ENCODE peak calls at places on chromosomes 7 and 10, in four cellular contexts. One of them, this sample, is unnamed.

GRCh38 chr10:44281089-44281613 is 103.7 kb downstream of the CXCL12 start:
- DNase-seq in cardiac fibroblast: no peak
- DNase-seq in coronary artery: no peak
- DNase-seq in HFF-Myc: no peak
- DNase-seq in this sample: no peak

GRCh38 chr7:47539398-47540052 is 42.4 kb downstream of the TNS3 start:
- DNase-seq in cardiac fibroblast: no peak
- DNase-seq in coronary artery: no peak
- DNase-seq in HFF-Myc: no peak
- DNase-seq in this sample: no peak

GRCh38 chr10:102230264-102230860 is 4.3 kb downstream of the ELOVL3 start:
- DNase-seq in cardiac fibroblast: peak
- DNase-seq in coronary artery: peak
- DNase-seq in HFF-Myc: peak
- DNase-seq in this sample: no peak

GRCh38 chr10:100908378-100908777 is 4.4 kb upstream of the SLF2 start:
- DNase-seq in coronary artery: no peak
- DNase-seq in HFF-Myc: no peak
- DNase-seq in cardiac fibroblast: no peak
- DNase-seq in this sample: no peak

GRCh38 chr10:69655868-69656555 is 26.0 kb downstream of the FAM241B start:
- DNase-seq in cardiac fibroblast: no peak
- DNase-seq in HFF-Myc: no peak
- DNase-seq in coronary artery: no peak
- DNase-seq in this sample: no peak

GRCh38 chr7:40220421-40220911 is 85.7 kb downstream of the SUGCT start:
- DNase-seq in HFF-Myc: no peak
- DNase-seq in cardiac fibroblast: peak
- DNase-seq in coronary artery: no peak
- DNase-seq in this sample: no peak

GRCh38 chr10:121326905-121327304 is 271.3 kb downstream of the FGFR2 start:
- DNase-seq in cardiac fibroblast: no peak
- DNase-seq in HFF-Myc: no peak
- DNase-seq in coronary artery: no peak
- DNase-seq in this sample: no peak

GRCh38 chr10:32446701-32447406 is 914 bp downstream of the CCDC7 start:
- DNase-seq in coronary artery: no peak
- DNase-seq in cardiac fibroblast: peak
- DNase-seq in HFF-Myc: no peak
- DNase-seq in this sample: no peak

GRCh38 chr10:14056545-14057332 is 274.0 kb downstream of the FRMD4A start:
- DNase-seq in cardiac fibroblast: peak
- DNase-seq in HFF-Myc: peak
- DNase-seq in coronary artery: no peak
- DNase-seq in this sample: no peak

GRCh38 chr7:109503421-109503820 is 933.7 kb downstream of the DNAJB9 start:
- DNase-seq in HFF-Myc: no peak
- DNase-seq in coronary artery: no peak
- DNase-seq in cardiac fibroblast: no peak
- DNase-seq in this sample: no peak

GRCh38 chr7:51154201-51154600 is 162.4 kb downstream of the COBL start:
- DNase-seq in coronary artery: no peak
- DNase-seq in cardiac fibroblast: no peak
- DNase-seq in HFF-Myc: no peak
- DNase-seq in this sample: no peak

GRCh38 chr7:130943336-130943901 is 209.4 kb upstream of the KLF14 start:
- DNase-seq in HFF-Myc: no peak
- DNase-seq in cardiac fibroblast: peak
- DNase-seq in coronary artery: no peak
- DNase-seq in this sample: no peak

GRCh38 chr10:121088524-121088923 is 237.4 kb downstream of the WDR11 start:
- DNase-seq in cardiac fibroblast: no peak
- DNase-seq in coronary artery: no peak
- DNase-seq in HFF-Myc: no peak
- DNase-seq in this sample: no peak

GRCh38 chr10:79559726-79560125 is 481 bp downstream of the SFTPA2 start:
- DNase-seq in cardiac fibroblast: no peak
- DNase-seq in HFF-Myc: no peak
- DNase-seq in coronary artery: no peak
- DNase-seq in this sample: no peak

GRCh38 chr7:136523581-136523980 is 344.9 kb upstream of the CHRM2 start:
- DNase-seq in coronary artery: no peak
- DNase-seq in HFF-Myc: no peak
- DNase-seq in cardiac fibroblast: no peak
- DNase-seq in this sample: no peak

GRCh38 chr7:2508327-2509231 is 11.0 kb upstream of the LFNG start:
- DNase-seq in coronary artery: no peak
- DNase-seq in HFF-Myc: peak
- DNase-seq in cardiac fibroblast: peak
- DNase-seq in this sample: no peak

GRCh38 chr10:133096616-133097269 is 9.0 kb downstream of the ADGRA1 start:
- DNase-seq in coronary artery: no peak
- DNase-seq in HFF-Myc: no peak
- DNase-seq in cardiac fibroblast: no peak
- DNase-seq in this sample: no peak

GRCh38 chr7:25665346-25665745 is 437.1 kb upstream of the NPVF start:
- DNase-seq in coronary artery: no peak
- DNase-seq in HFF-Myc: no peak
- DNase-seq in cardiac fibroblast: no peak
- DNase-seq in this sample: no peak

GRCh38 chr7:36100293-36100692 is 52.8 kb upstream of the EEPD1 start:
- DNase-seq in cardiac fibroblast: no peak
- DNase-seq in HFF-Myc: no peak
- DNase-seq in coronary artery: no peak
- DNase-seq in this sample: no peak

GRCh38 chr10:84076047-84076388 is 63.3 kb upstream of the GHITM start:
- DNase-seq in coronary artery: no peak
- DNase-seq in cardiac fibroblast: peak
- DNase-seq in HFF-Myc: peak
- DNase-seq in this sample: no peak

GRCh38 chr10:96446966-96447596 is 66.6 kb downstream of the TLL2 start:
- DNase-seq in cardiac fibroblast: no peak
- DNase-seq in coronary artery: no peak
- DNase-seq in HFF-Myc: no peak
- DNase-seq in this sample: no peak

GRCh38 chr7:122975341-122975740 is 20.2 kb downstream of the TAS2R16 start:
- DNase-seq in coronary artery: no peak
- DNase-seq in cardiac fibroblast: peak
- DNase-seq in HFF-Myc: no peak
- DNase-seq in this sample: no peak

GRCh38 chr7:127056202-127056601 is 196.5 kb downstream of the GRM8 start:
- DNase-seq in coronary artery: no peak
- DNase-seq in HFF-Myc: no peak
- DNase-seq in cardiac fibroblast: no peak
- DNase-seq in this sample: no peak

GRCh38 chr10:86003201-86003621 is 363.4 kb downstream of the GRID1 start:
- DNase-seq in cardiac fibroblast: no peak
- DNase-seq in HFF-Myc: no peak
- DNase-seq in coronary artery: peak
- DNase-seq in this sample: no peak

GRCh38 chr10:35600193-35600592 is 4.9 kb upstream of the GJD4 start:
- DNase-seq in HFF-Myc: no peak
- DNase-seq in cardiac fibroblast: peak
- DNase-seq in coronary artery: no peak
- DNase-seq in this sample: no peak

GRCh38 chr7:143901360-143901709 is 641 bp downstream of the TCAF1 start:
- DNase-seq in HFF-Myc: no peak
- DNase-seq in coronary artery: no peak
- DNase-seq in cardiac fibroblast: peak
- DNase-seq in this sample: no peak

GRCh38 chr10:47134166-47134565 is 165.8 kb upstream of the GDF10 start:
- DNase-seq in cardiac fibroblast: no peak
- DNase-seq in coronary artery: no peak
- DNase-seq in HFF-Myc: no peak
- DNase-seq in this sample: no peak

GRCh38 chr10:70592746-70593512 is 9.6 kb downstream of the PRF1 start:
- DNase-seq in HFF-Myc: no peak
- DNase-seq in coronary artery: no peak
- DNase-seq in cardiac fibroblast: no peak
- DNase-seq in this sample: no peak

GRCh38 chr7:86918245-86918644 is 141.2 kb downstream of the ELAPOR2 start:
- DNase-seq in coronary artery: no peak
- DNase-seq in cardiac fibroblast: no peak
- DNase-seq in HFF-Myc: no peak
- DNase-seq in this sample: no peak

GRCh38 chr10:131728829-131729228 is 172.0 kb upstream of the PPP2R2D start:
- DNase-seq in coronary artery: no peak
- DNase-seq in cardiac fibroblast: no peak
- DNase-seq in HFF-Myc: no peak
- DNase-seq in this sample: no peak

GRCh38 chr7:101402081-101402779 is 39.6 kb downstream of the COL26A1 start:
- DNase-seq in HFF-Myc: peak
- DNase-seq in coronary artery: no peak
- DNase-seq in cardiac fibroblast: peak
- DNase-seq in this sample: no peak

DNA sequence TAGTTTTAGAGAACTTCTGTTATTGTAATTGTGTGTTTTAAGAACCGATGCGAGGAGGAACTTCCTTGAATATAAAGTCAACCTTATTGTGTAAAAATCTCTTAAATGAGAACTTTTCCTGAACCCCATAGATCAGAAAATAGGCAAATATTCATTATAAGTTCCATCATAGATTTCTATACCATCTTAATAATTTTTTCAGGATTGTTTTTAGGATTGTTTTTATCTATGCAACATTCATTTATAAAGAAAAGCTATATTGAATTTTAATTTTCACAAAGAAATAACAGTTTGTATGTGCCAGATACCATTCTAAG is 1.7 kb upstream of the SMNDC1 start:
- DNase-seq in HFF-Myc: no peak
- DNase-seq in coronary artery: no peak
- DNase-seq in cardiac fibroblast: no peak
- DNase-seq in this sample: no peak
- TF ChIP-seq CTCF in HFF-Myc: no peak
- TF ChIP-seq CTCF in coronary artery: no peak
- TF ChIP-seq CTCF in cardiac fibroblast: no peak
- TF ChIP-seq CTCF in this sample: no peak

DNA sequence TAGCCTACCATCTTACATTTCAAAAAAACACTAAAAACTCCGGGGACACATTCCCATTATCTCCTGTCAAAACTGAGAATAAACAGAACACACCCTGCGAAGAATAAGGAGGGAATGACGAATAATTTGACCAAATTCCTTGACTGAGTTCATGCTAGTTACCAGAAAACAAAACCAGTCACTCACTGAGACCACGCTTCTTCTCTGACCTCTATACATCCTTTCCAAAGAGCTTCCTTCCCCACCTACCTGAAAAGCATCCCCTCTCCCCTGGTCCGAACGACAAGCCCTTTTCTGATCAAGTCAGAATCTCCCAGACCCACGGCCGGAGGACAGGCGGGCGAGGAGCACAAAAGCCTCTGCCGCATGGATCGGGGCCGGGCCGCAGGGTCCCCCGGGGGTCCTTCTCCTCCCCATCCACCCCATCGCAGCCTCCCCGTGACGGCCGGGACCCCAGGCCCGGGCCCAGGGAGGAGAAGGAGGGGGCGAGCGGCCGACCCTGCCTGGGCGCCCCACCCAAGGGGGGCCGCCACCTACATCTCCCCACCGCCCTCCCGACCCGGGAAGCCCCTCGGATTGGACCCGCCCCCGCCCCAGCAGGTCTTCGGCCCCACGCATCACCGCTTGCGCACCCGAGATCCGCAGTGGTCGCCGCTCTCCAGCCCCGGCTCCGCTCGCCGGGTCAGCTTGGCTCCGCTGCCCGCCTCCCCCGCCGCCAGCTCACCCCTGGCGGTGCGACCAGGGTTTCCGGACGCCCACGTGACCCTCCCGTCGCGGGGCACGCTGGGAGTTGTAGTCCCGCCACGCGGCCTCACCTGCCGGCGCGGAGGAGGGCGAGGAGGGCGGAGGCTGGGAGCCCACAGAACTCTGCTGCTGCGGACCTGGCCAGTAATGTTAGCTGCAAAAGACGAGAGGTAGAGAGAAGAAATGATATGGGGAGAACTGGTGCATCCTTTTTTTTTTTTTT is at the start of gene SLC37A3:
- DNase-seq in HFF-Myc: no peak
- DNase-seq in cardiac fibroblast: peak
- DNase-seq in coronary artery: peak
- DNase-seq in this sample: peak
- TF ChIP-seq CTCF in HFF-Myc: no peak
- TF ChIP-seq CTCF in cardiac fibroblast: no peak
- TF ChIP-seq CTCF in coronary artery: no peak
- TF ChIP-seq CTCF in this sample: no peak

GRCh38 chr7:128946936-128947830 is 9.5 kb downstream of the IRF5 start:
- DNase-seq in cardiac fibroblast: no peak
- DNase-seq in coronary artery: no peak
- DNase-seq in HFF-Myc: no peak
- DNase-seq in this sample: no peak
- TF ChIP-seq CTCF in cardiac fibroblast: peak
- TF ChIP-seq CTCF in coronary artery: no peak
- TF ChIP-seq CTCF in HFF-Myc: peak
- TF ChIP-seq CTCF in this sample: no peak

DNA sequence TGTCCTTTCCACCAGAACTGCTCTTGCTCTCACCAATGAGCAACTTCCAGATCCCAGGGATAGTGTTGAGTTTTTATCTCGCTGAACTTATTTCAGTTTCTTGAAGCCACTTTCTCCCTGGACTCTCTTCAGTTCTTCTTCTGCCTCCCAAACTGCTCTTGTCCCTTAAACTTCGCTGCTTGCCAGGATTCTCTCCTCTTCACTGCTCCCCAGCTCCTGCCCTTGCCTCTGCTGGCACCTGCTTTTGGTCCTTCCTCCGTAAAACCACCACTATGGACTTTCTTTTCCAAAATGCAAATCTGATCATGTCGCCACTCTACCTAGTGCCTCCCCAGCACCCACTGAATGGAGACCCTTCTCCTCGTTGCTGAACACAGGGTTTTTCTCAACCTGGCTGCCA is 92.8 kb upstream of the PALS2 start:
- DNase-seq in coronary artery: no peak
- DNase-seq in HFF-Myc: no peak
- DNase-seq in cardiac fibroblast: no peak
- DNase-seq in this sample: no peak
- TF ChIP-seq CTCF in coronary artery: no peak
- TF ChIP-seq CTCF in HFF-Myc: no peak
- TF ChIP-seq CTCF in cardiac fibroblast: no peak
- TF ChIP-seq CTCF in this sample: no peak

GRCh38 chr7:84230491-84230890 is 35.9 kb upstream of the SEMA3A start:
- DNase-seq in HFF-Myc: no peak
- DNase-seq in coronary artery: no peak
- DNase-seq in cardiac fibroblast: no peak
- DNase-seq in this sample: no peak

GRCh38 chr7:84231157-84231556 is 36.6 kb upstream of the SEMA3A start:
- DNase-seq in coronary artery: no peak
- DNase-seq in HFF-Myc: no peak
- DNase-seq in cardiac fibroblast: no peak
- DNase-seq in this sample: no peak

GRCh38 chr7:84228526-84228925 is 33.9 kb upstream of the SEMA3A start:
- DNase-seq in HFF-Myc: no peak
- DNase-seq in coronary artery: no peak
- DNase-seq in cardiac fibroblast: no peak
- DNase-seq in this sample: no peak

GRCh38 chr7:84236398-84236797 is 41.8 kb upstream of the SEMA3A start:
- DNase-seq in HFF-Myc: no peak
- DNase-seq in coronary artery: no peak
- DNase-seq in cardiac fibroblast: peak
- DNase-seq in this sample: no peak

GRCh38 chr7:84232653-84233052 is 38.1 kb upstream of the SEMA3A start:
- DNase-seq in coronary artery: no peak
- DNase-seq in cardiac fibroblast: peak
- DNase-seq in HFF-Myc: no peak
- DNase-seq in this sample: no peak
- TF ChIP-seq CTCF in coronary artery: no peak
- TF ChIP-seq CTCF in cardiac fibroblast: peak
- TF ChIP-seq CTCF in HFF-Myc: no peak
- TF ChIP-seq CTCF in this sample: no peak